ENCODE peak calls at places on chromosomes 2 and 18, in six cellular contexts. K, D, R, Y, N and P are unnamed samples. For H3K4me1, the result is how much of the 10 kb centered on the place peaks cover.

GRCh38 chr2:67650292-67651133 is 253.4 kb downstream of the ETAA1 start:
- DNase-seq in K (peak), D (peak), R (peak), Y (peak), N (peak), P (peak)

GRCh38 chr2:219107837-219108236 is 47.1 kb upstream of the IHH start:
- DNase-seq in K (no peak), D (no peak), R (no peak), Y (peak), N (no peak), P (no peak)

GRCh38 chr2:106293379-106293778 is 99.3 kb upstream of the UXS1 start:
- DNase-seq in K (no peak), D (no peak), R (no peak), Y (no peak), N (no peak), P (no peak)

GRCh38 chr2:17892726-17893534 is 14.5 kb downstream of the KCNS3 start:
- DNase-seq in K (no peak), D (peak), R (no peak), Y (no peak), N (no peak), P (no peak)

GRCh38 chr2:59585657-59586056 is 967.8 kb downstream of the BCL11A start:
- DNase-seq in K (no peak), D (peak), R (no peak), Y (no peak), N (no peak), P (no peak)

GRCh38 chr2:100321881-100322820 is at the start of gene LONRF2:
- DNase-seq in K (peak), D (peak), R (peak), Y (peak), N (no peak), P (no peak)

GRCh38 chr2:196974970-196975369 is 48.5 kb upstream of the PGAP1 start:
- DNase-seq in K (no peak), D (no peak), R (no peak), Y (no peak), N (no peak), P (no peak)

GRCh38 chr2:181989099-181989498 is 3.4 kb downstream of the PPP1R1C start:
- DNase-seq in K (no peak), D (no peak), R (no peak), Y (no peak), N (no peak), P (no peak)

GRCh38 chr2:241038374-241039180 is 40.2 kb downstream of the SNED1 start:
- DNase-seq in K (no peak), D (no peak), R (no peak), Y (no peak), N (no peak), P (peak)

GRCh38 chr2:226792155-226792871 is 7.3 kb downstream of the IRS1 start:
- DNase-seq in K (no peak), D (peak), R (no peak), Y (no peak), N (peak), P (no peak)

GRCh38 chr18:3451989-3452749 is 2.2 kb downstream of the TGIF1 start:
- DNase-seq in K (peak), D (peak), R (peak), Y (peak), N (peak), P (peak)

GRCh38 chr2:204228169-204228940 is 291.8 kb downstream of the ICOS start:
- DNase-seq in K (no peak), D (peak), R (no peak), Y (no peak), N (no peak), P (no peak)

GRCh38 chr2:240404174-240404852 is 31.1 kb upstream of the GPC1 start:
- DNase-seq in K (no peak), D (peak), R (peak), Y (no peak), N (no peak), P (no peak)

GRCh38 chr18:48208432-48208948 is 200.7 kb downstream of the ZBTB7C start:
- DNase-seq in K (no peak), D (no peak), R (no peak), Y (no peak), N (no peak), P (no peak)

GRCh38 chr2:86249843-86250402 is 50.7 kb downstream of the MRPL35 start:
- DNase-seq in K (no peak), D (peak), R (no peak), Y (no peak), N (no peak), P (no peak)

GRCh38 chr18:10122116-10122515 is 208.3 kb downstream of the VAPA start:
- DNase-seq in K (no peak), D (no peak), R (peak), Y (no peak), N (peak), P (no peak)

GRCh38 chr2:142495141-142495540 is 364.3 kb upstream of the LRP1B start:
- DNase-seq in K (no peak), D (peak), R (no peak), Y (no peak), N (no peak), P (no peak)

GRCh38 chr2:28736034-28736433 is 15.6 kb upstream of the PPP1CB start:
- DNase-seq in K (peak), D (no peak), R (peak), Y (peak), N (no peak), P (peak)

GRCh38 chr2:125535089-125535488 is 1120.9 kb upstream of the GYPC start:
- DNase-seq in K (no peak), D (no peak), R (no peak), Y (no peak), N (no peak), P (no peak)

GRCh38 chr2:217622205-217622621 is 380.6 kb downstream of the TNS1 start:
- DNase-seq in K (no peak), D (peak), R (peak), Y (no peak), N (peak), P (no peak)

GRCh38 chr18:70296289-70296688 is 7.4 kb downstream of the SOCS6 start:
- DNase-seq in K (no peak), D (peak), R (peak), Y (peak), N (no peak), P (no peak)

GRCh38 chr2:202109139-202109736 is 36.2 kb downstream of the KIAA2012 start:
- DNase-seq in K (no peak), D (no peak), R (no peak), Y (no peak), N (no peak), P (no peak)

GRCh38 chr2:120930861-120931260 is 195.2 kb downstream of the GLI2 start:
- DNase-seq in K (no peak), D (no peak), R (no peak), Y (no peak), N (no peak), P (no peak)

GRCh38 chr2:120933693-120934092 is 198.0 kb downstream of the GLI2 start:
- DNase-seq in K (no peak), D (no peak), R (no peak), Y (no peak), N (no peak), P (no peak)

GRCh38 chr2:120934221-120934639 is 198.6 kb downstream of the GLI2 start:
- DNase-seq in K (no peak), D (no peak), R (no peak), Y (no peak), N (peak), P (no peak)

GRCh38 chr2:120932472-120932871 is 196.8 kb downstream of the GLI2 start:
- DNase-seq in K (no peak), D (no peak), R (no peak), Y (no peak), N (no peak), P (no peak)

GRCh38 chr2:120932881-120933280 is 197.2 kb downstream of the GLI2 start:
- DNase-seq in K (no peak), D (no peak), R (no peak), Y (no peak), N (no peak), P (no peak)
- H3K4me1 ChIP-seq in K (under half), D (under half), R (under half), Y (under half), N (under half), P (under half)

DNA sequence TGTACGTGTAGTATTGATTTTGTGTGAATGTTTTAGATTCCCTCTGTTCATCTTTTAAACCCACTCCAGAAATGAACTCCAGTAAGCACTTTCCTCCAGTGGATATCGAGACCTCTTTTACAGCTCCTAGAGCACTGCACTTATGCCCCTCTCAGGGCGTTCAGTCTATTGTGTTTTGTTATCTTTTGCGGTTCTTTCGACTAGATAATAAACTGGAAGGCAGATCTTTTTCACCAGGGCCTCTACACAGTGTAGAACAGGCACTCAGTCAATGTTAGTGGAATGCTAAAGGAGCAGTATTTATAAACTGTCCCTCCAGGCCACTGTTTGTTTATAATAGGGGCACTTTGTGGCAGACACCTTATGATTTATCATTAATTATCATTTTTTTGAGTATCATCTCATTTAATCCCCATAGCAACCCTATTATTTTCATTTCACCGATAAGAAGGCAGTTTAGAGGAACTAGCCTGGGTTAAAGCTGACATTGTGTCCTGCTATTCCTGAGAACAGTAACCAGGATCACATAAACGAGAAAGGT is 742 bp upstream of the SOS1 start:
- DNase-seq in K (no peak), D (no peak), R (no peak), Y (no peak), N (no peak), P (no peak)
- H3K4me3 ChIP-seq in K (peak), D (peak), R (peak), Y (peak), N (peak), P (peak)

GRCh38 chr2:113901943-113902342 is 12.1 kb downstream of the ACTR3 start:
- DNase-seq in K (no peak), D (no peak), R (no peak), Y (no peak), N (no peak), P (no peak)
- H3K4me1 ChIP-seq in K (under half), D (under half), R (under half), Y (half or more), N (under half), P (under half)

GRCh38 chr2:167440382-167440781 is 552.1 kb downstream of the XIRP2 start:
- DNase-seq in K (no peak), D (no peak), R (no peak), Y (no peak), N (peak), P (no peak)
- H3K4me3 ChIP-seq in K (no peak), D (no peak), R (no peak), Y (no peak), N (no peak), P (no peak)

DNA sequence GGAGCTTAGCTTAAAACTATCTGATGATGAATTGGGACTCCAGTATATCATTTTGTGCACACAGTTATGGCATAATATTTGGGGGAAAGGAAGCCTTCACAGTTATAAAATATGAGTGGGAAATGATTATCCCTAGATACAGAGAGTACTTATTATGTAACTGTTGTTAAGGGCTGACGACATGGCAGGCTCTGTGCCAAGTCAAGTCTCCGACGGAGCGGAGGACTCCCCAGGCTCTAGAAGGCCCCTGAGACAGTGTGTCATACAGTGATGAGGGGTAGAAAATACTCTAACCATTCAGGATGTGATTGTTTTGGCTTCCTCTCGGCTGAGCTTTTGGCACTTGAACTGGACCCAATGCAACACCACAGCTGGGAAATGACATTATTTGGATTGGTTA is 211.8 kb downstream of the SLC8A1 start:
- DNase-seq in K (no peak), D (no peak), R (peak), Y (peak), N (peak), P (no peak)
- H3K4me1 ChIP-seq in K (under half), D (under half), R (under half), Y (under half), N (under half), P (under half)

GRCh38 chr2:19028617-19029016 is 329.8 kb downstream of the OSR1 start:
- DNase-seq in K (no peak), D (no peak), R (no peak), Y (no peak), N (no peak), P (no peak)
- H3K4me3 ChIP-seq in K (no peak), D (no peak), R (no peak), Y (no peak), N (no peak), P (no peak)